ENCODE peak calls at places on chromosomes 16 and 17, in six cellular contexts. One of them, this sample, is unnamed.

GRCh38 chr17:51372345-51373004 is 112.1 kb downstream of the UTP18 start:
- DNase-seq in lung: peak; percentile 32
- DNase-seq in pancreas: peak; percentile 6
- DNase-seq in dorsolateral prefrontal cortex: peak; percentile 68
- DNase-seq in right atrium auricular region: no peak
- DNase-seq in choroid plexus epithelial cell: peak; percentile 67
- DNase-seq in this sample: peak; percentile 30

GRCh38 chr16:80973991-80974390 is 32.7 kb downstream of the CMC2 start:
- DNase-seq in choroid plexus epithelial cell: no peak
- DNase-seq in pancreas: no peak
- DNase-seq in dorsolateral prefrontal cortex: no peak
- DNase-seq in right atrium auricular region: no peak
- DNase-seq in lung: no peak
- DNase-seq in this sample: no peak

GRCh38 chr16:86048882-86049585 is 150.1 kb downstream of the IRF8 start:
- DNase-seq in lung: no peak
- DNase-seq in pancreas: no peak
- DNase-seq in choroid plexus epithelial cell: no peak
- DNase-seq in right atrium auricular region: no peak
- DNase-seq in dorsolateral prefrontal cortex: no peak
- DNase-seq in this sample: peak; percentile 27

GRCh38 chr16:84985079-84986065 is 26.0 kb downstream of the ZDHHC7 start:
- DNase-seq in pancreas: no peak
- DNase-seq in choroid plexus epithelial cell: peak; percentile 81
- DNase-seq in dorsolateral prefrontal cortex: no peak
- DNase-seq in lung: no peak
- DNase-seq in right atrium auricular region: no peak
- DNase-seq in this sample: no peak

GRCh38 chr16:57475711-57476339 is 10.5 kb downstream of the DOK4 start:
- DNase-seq in lung: no peak
- DNase-seq in pancreas: no peak
- DNase-seq in dorsolateral prefrontal cortex: no peak
- DNase-seq in right atrium auricular region: no peak
- DNase-seq in choroid plexus epithelial cell: peak; percentile 71
- DNase-seq in this sample: peak; percentile 72

GRCh38 chr16:71303938-71304337 is 14.7 kb upstream of the CMTR2 start:
- DNase-seq in lung: no peak
- DNase-seq in right atrium auricular region: no peak
- DNase-seq in choroid plexus epithelial cell: no peak
- DNase-seq in dorsolateral prefrontal cortex: no peak
- DNase-seq in pancreas: no peak
- DNase-seq in this sample: no peak

GRCh38 chr17:18070861-18071340 is 16.8 kb upstream of the DRG2 start:
- DNase-seq in right atrium auricular region: no peak
- DNase-seq in choroid plexus epithelial cell: peak; percentile 61
- DNase-seq in lung: no peak
- DNase-seq in pancreas: no peak
- DNase-seq in dorsolateral prefrontal cortex: no peak
- DNase-seq in this sample: peak; percentile 61

GRCh38 chr16:69865701-69866100 is 85.4 kb upstream of the CLEC18A start:
- DNase-seq in dorsolateral prefrontal cortex: no peak
- DNase-seq in choroid plexus epithelial cell: peak; percentile 93
- DNase-seq in pancreas: no peak
- DNase-seq in lung: peak; percentile 32
- DNase-seq in right atrium auricular region: no peak
- DNase-seq in this sample: no peak

GRCh38 chr16:57178793-57179212 is 7.0 kb downstream of the PSME3IP1 start:
- DNase-seq in dorsolateral prefrontal cortex: no peak
- DNase-seq in lung: no peak
- DNase-seq in pancreas: no peak
- DNase-seq in right atrium auricular region: no peak
- DNase-seq in choroid plexus epithelial cell: no peak
- DNase-seq in this sample: no peak

GRCh38 chr17:39573447-39574298 is 34.0 kb downstream of the NEUROD2 start:
- DNase-seq in pancreas: peak; percentile 58
- DNase-seq in lung: peak; percentile 67
- DNase-seq in right atrium auricular region: peak; percentile 68
- DNase-seq in choroid plexus epithelial cell: peak; percentile 58
- DNase-seq in dorsolateral prefrontal cortex: no peak
- DNase-seq in this sample: peak; percentile 58

GRCh38 chr17:42895185-42895555 is 5.4 kb upstream of the G6PC1 start:
- DNase-seq in choroid plexus epithelial cell: peak; percentile 69
- DNase-seq in pancreas: peak; percentile 78
- DNase-seq in lung: peak; percentile 60
- DNase-seq in dorsolateral prefrontal cortex: no peak
- DNase-seq in right atrium auricular region: peak; percentile 88
- DNase-seq in this sample: no peak

GRCh38 chr17:16085066-16085699 is 85.6 kb downstream of the TTC19 start:
- DNase-seq in choroid plexus epithelial cell: peak; percentile 75
- DNase-seq in dorsolateral prefrontal cortex: no peak
- DNase-seq in pancreas: no peak
- DNase-seq in lung: no peak
- DNase-seq in right atrium auricular region: no peak
- DNase-seq in this sample: no peak

GRCh38 chr16:89495121-89495520 is 4.8 kb upstream of the ANKRD11 start:
- DNase-seq in choroid plexus epithelial cell: peak; percentile 75
- DNase-seq in pancreas: no peak
- DNase-seq in dorsolateral prefrontal cortex: no peak
- DNase-seq in right atrium auricular region: no peak
- DNase-seq in lung: no peak
- DNase-seq in this sample: no peak

GRCh38 chr16:89993971-89994370 is 25.3 kb downstream of the DBNDD1 start:
- DNase-seq in pancreas: no peak
- DNase-seq in choroid plexus epithelial cell: no peak
- DNase-seq in right atrium auricular region: no peak
- DNase-seq in dorsolateral prefrontal cortex: no peak
- DNase-seq in lung: no peak
- DNase-seq in this sample: no peak

GRCh38 chr16:17921357-17921978 is 415.1 kb downstream of the NPIPA8 start:
- DNase-seq in pancreas: peak; percentile 5
- DNase-seq in choroid plexus epithelial cell: no peak
- DNase-seq in dorsolateral prefrontal cortex: no peak
- DNase-seq in right atrium auricular region: no peak
- DNase-seq in lung: no peak
- DNase-seq in this sample: peak; percentile 80
- TF ChIP-seq CTCF in pancreas: peak; percentile 23
- TF ChIP-seq CTCF in choroid plexus epithelial cell: peak; percentile 29
- TF ChIP-seq CTCF in dorsolateral prefrontal cortex: no peak
- TF ChIP-seq CTCF in right atrium auricular region: peak; percentile 29
- TF ChIP-seq CTCF in lung: peak; percentile 19
- TF ChIP-seq CTCF in this sample: peak; percentile 80

GRCh38 chr17:48590603-48591161 is 641 bp upstream of the HOXB3 start:
- DNase-seq in dorsolateral prefrontal cortex: no peak
- DNase-seq in pancreas: no peak
- DNase-seq in choroid plexus epithelial cell: no peak
- DNase-seq in lung: no peak
- DNase-seq in right atrium auricular region: no peak
- DNase-seq in this sample: no peak

GRCh38 chr17:48589831-48590602 is at the start of gene HOXB3:
- DNase-seq in lung: no peak
- DNase-seq in pancreas: no peak
- DNase-seq in choroid plexus epithelial cell: no peak
- DNase-seq in dorsolateral prefrontal cortex: no peak
- DNase-seq in right atrium auricular region: no peak
- DNase-seq in this sample: no peak

GRCh38 chr17:48592592-48592991 is 987 bp downstream of the HOXB5 start:
- DNase-seq in right atrium auricular region: no peak
- DNase-seq in dorsolateral prefrontal cortex: no peak
- DNase-seq in choroid plexus epithelial cell: no peak
- DNase-seq in lung: no peak
- DNase-seq in pancreas: no peak
- DNase-seq in this sample: no peak

GRCh38 chr17:48592097-48592496 is 1.5 kb downstream of the HOXB5 start:
- DNase-seq in dorsolateral prefrontal cortex: no peak
- DNase-seq in right atrium auricular region: no peak
- DNase-seq in pancreas: no peak
- DNase-seq in choroid plexus epithelial cell: no peak
- DNase-seq in lung: no peak
- DNase-seq in this sample: no peak

DNA sequence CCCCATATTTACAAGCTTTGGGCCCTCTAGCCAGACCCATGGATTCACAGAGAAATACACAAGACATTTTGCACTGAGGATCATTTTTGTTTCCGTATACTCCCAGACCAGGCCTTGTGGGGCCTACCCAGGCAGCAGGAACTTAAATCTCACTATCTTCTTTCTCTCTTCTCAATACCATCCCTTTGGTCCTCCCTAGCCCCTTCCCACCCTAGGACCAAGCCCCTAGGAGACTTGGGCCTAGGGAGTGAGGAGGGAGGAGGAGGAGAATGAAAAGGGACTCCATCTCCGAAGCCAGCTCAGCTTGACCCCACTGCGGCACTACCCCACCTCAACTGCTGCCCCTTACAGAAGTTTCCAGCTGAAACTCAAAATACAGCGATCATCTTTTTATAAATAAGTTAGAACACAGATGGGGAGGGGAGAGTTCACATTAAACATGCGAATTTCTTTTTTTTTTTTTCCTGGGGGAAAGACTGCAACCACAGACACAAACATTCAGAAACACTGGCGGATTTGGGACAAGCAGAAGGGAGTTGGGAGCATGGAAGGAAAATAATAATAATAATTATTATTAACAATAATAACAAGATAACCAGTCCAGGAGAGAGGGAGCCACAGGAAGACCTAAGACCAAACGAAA is 1.5 kb upstream of the HOXB3 start:
- DNase-seq in pancreas: no peak
- DNase-seq in lung: no peak
- DNase-seq in dorsolateral prefrontal cortex: no peak
- DNase-seq in right atrium auricular region: no peak
- DNase-seq in choroid plexus epithelial cell: no peak
- DNase-seq in this sample: no peak
- TF ChIP-seq CTCF in pancreas: no peak
- TF ChIP-seq CTCF in lung: no peak
- TF ChIP-seq CTCF in dorsolateral prefrontal cortex: no peak
- TF ChIP-seq CTCF in right atrium auricular region: no peak
- TF ChIP-seq CTCF in choroid plexus epithelial cell: no peak
- TF ChIP-seq CTCF in this sample: no peak

DNA sequence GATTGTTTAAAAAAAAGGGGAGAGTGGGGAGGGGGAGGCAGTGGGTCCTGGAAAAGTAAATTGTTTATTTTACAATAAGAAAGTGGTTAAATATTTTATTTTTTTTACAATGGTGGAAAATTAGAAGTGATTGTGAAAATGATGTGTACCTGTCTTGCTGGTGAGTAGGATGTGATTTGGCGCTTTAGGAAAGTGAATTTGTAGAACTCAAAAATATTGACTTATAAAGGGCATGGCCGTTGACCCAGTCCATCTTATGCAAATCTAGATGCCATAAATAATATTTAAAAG is 10.2 kb upstream of the CES1 start:
- DNase-seq in lung: no peak
- DNase-seq in pancreas: no peak
- DNase-seq in choroid plexus epithelial cell: no peak
- DNase-seq in dorsolateral prefrontal cortex: no peak
- DNase-seq in right atrium auricular region: no peak
- DNase-seq in this sample: no peak
- TF ChIP-seq CTCF in lung: no peak
- TF ChIP-seq CTCF in pancreas: no peak
- TF ChIP-seq CTCF in choroid plexus epithelial cell: no peak
- TF ChIP-seq CTCF in dorsolateral prefrontal cortex: peak; percentile 43
- TF ChIP-seq CTCF in right atrium auricular region: no peak
- TF ChIP-seq CTCF in this sample: no peak

DNA sequence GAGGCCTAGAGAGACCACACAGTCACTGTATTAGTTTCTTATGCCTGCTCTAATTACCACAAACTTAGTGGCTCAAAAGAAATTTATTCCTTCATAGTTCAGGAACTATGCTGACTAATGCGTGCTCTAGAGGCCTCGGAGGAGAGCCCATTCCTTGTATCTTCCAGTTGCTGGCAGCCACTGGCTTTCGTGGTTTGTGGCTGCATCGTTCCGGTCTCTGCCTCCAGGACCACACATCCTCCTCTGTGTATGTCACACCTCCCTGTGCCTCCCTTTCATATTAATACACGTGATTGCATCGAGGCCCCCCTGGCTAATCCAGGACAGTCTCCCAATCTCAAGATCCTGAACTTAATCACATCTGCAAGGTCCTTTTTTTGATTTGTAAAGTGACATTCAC is 16.9 kb upstream of the MYLK3 start:
- DNase-seq in dorsolateral prefrontal cortex: no peak
- DNase-seq in lung: no peak
- DNase-seq in pancreas: no peak
- DNase-seq in choroid plexus epithelial cell: peak; percentile 76
- DNase-seq in right atrium auricular region: no peak
- DNase-seq in this sample: no peak
- TF ChIP-seq CTCF in dorsolateral prefrontal cortex: no peak
- TF ChIP-seq CTCF in lung: no peak
- TF ChIP-seq CTCF in pancreas: no peak
- TF ChIP-seq CTCF in choroid plexus epithelial cell: no peak
- TF ChIP-seq CTCF in right atrium auricular region: no peak
- TF ChIP-seq CTCF in this sample: no peak

DNA sequence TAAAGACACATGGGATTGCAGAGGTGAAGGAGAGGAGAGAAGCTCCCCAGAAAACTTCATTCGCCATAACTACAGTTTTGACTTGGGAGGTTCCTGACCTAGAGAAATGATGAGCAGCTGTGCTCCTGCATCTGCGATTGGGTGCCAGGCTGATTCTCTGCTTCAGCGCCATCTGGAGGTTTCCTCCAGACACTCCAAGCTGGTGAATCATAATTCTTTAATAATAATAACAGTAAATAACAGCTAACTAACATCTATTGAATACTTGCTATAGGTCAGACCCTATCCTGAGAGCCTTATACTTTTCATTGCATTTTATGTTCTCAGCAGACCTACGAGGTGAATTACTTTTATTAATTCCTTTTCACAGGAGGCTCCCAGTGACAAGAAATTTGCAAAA is 575.8 kb downstream of the TOX3 start:
- DNase-seq in choroid plexus epithelial cell: peak; percentile 61
- DNase-seq in lung: no peak
- DNase-seq in pancreas: no peak
- DNase-seq in right atrium auricular region: no peak
- DNase-seq in dorsolateral prefrontal cortex: no peak
- DNase-seq in this sample: peak; percentile 47
- TF ChIP-seq CTCF in choroid plexus epithelial cell: peak; percentile 79
- TF ChIP-seq CTCF in lung: no peak
- TF ChIP-seq CTCF in pancreas: no peak
- TF ChIP-seq CTCF in right atrium auricular region: peak; percentile 14
- TF ChIP-seq CTCF in dorsolateral prefrontal cortex: peak; percentile 58
- TF ChIP-seq CTCF in this sample: peak; percentile 63

GRCh38 chr16:1863681-1864460 is 8.1 kb downstream of the MEIOB start:
- DNase-seq in dorsolateral prefrontal cortex: no peak
- DNase-seq in lung: no peak
- DNase-seq in choroid plexus epithelial cell: peak; percentile 62
- DNase-seq in pancreas: peak; percentile 21
- DNase-seq in right atrium auricular region: no peak
- DNase-seq in this sample: no peak
- TF ChIP-seq CTCF in dorsolateral prefrontal cortex: peak; percentile 71
- TF ChIP-seq CTCF in lung: peak; percentile 26
- TF ChIP-seq CTCF in choroid plexus epithelial cell: peak; percentile 61
- TF ChIP-seq CTCF in pancreas: peak; percentile 37
- TF ChIP-seq CTCF in right atrium auricular region: peak; percentile 72
- TF ChIP-seq CTCF in this sample: peak; percentile 9